ENCODE peak calls at places on chromosomes 5 and 9, in five cellular contexts. H, M, V, W and F are unnamed samples. For H3K27me3, the result is how much of the 10 kb centered on the place peaks cover.

GRCh38 chr5:180175015-180175431 is 34.0 kb downstream of the RASGEF1C start:
- ATAC-seq in W (no peak), V (no peak), H (no peak), M (no peak), F (no peak)

GRCh38 chr5:81773574-81773973 is 22.7 kb upstream of the SSBP2 start:
- ATAC-seq in W (peak), V (no peak), H (no peak), M (no peak), F (peak)

GRCh38 chr9:79661926-79662552 is 90.3 kb downstream of the TLE4 start:
- ATAC-seq in M (no peak), V (no peak), W (no peak), H (no peak), F (no peak)

GRCh38 chr5:61018102-61018501 is 73.1 kb downstream of the NDUFAF2 start:
- ATAC-seq in M (no peak), W (no peak), H (no peak), V (no peak), F (no peak)

GRCh38 chr5:172178301-172179031 is 9.6 kb downstream of the STK10 start:
- ATAC-seq in H (no peak), W (peak), V (peak), M (no peak), F (no peak)

GRCh38 chr5:142852799-142853198 is 82.6 kb downstream of the ARHGAP26 start:
- ATAC-seq in H (no peak), M (no peak), W (peak), V (no peak), F (no peak)

GRCh38 chr5:100464418-100464817 is 70.8 kb upstream of the FAM174A start:
- ATAC-seq in H (no peak), M (no peak), W (no peak), V (no peak), F (no peak)

GRCh38 chr9:3569529-3569928 is 43.7 kb upstream of the RFX3 start:
- ATAC-seq in H (no peak), V (no peak), W (no peak), M (no peak), F (no peak)

GRCh38 chr9:127083598-127083997 is 38.8 kb downstream of the ANGPTL2 start:
- ATAC-seq in W (no peak), M (no peak), V (no peak), H (no peak), F (no peak)

GRCh38 chr5:83563631-83564030 is 92.1 kb downstream of the VCAN start:
- ATAC-seq in V (no peak), H (peak), W (no peak), M (no peak), F (no peak)

GRCh38 chr5:43555895-43556606 is 826 bp downstream of the PAIP1 start:
- ATAC-seq in V (peak), H (peak), M (peak), W (peak), F (peak)

GRCh38 chr5:125179617-125180016 is 433.2 kb upstream of the ZNF608 start:
- ATAC-seq in W (no peak), H (no peak), V (no peak), M (no peak), F (no peak)

GRCh38 chr5:6868170-6868569 is 154.9 kb downstream of the TENT4A start:
- ATAC-seq in H (peak), W (no peak), V (no peak), M (no peak), F (no peak)

GRCh38 chr5:9269024-9269423 is 276.9 kb downstream of the SEMA5A start:
- ATAC-seq in W (no peak), H (no peak), V (no peak), M (no peak), F (no peak)

GRCh38 chr9:34145165-34145564 is 18.7 kb upstream of the DCAF12 start:
- ATAC-seq in W (peak), H (peak), M (no peak), V (peak), F (no peak)

GRCh38 chr9:72149231-72149975 is at the start of gene GDA:
- ATAC-seq in W (no peak), V (peak), H (peak), M (peak), F (no peak)

GRCh38 chr5:81750308-81751008 is 439 bp downstream of the SSBP2 start:
- ATAC-seq in V (peak), M (no peak), W (no peak), H (peak), F (peak)

GRCh38 chr5:54930736-54931135 is 54.7 kb downstream of the ESM1 start:
- ATAC-seq in M (no peak), W (no peak), V (no peak), H (no peak), F (no peak)

GRCh38 chr5:146682899-146683298 is 166.9 kb upstream of the GPR151 start:
- ATAC-seq in M (no peak), H (no peak), V (no peak), W (no peak), F (no peak)

GRCh38 chr5:15850939-15851341 is 328.7 kb downstream of the MARCHF11 start:
- ATAC-seq in V (no peak), H (no peak), W (no peak), M (no peak), F (peak)

GRCh38 chr9:113388833-113389232 is 12.0 kb upstream of the HDHD3 start:
- ATAC-seq in W (no peak), H (no peak), M (no peak), V (no peak), F (no peak)

GRCh38 chr5:11547730-11548129 is 356.5 kb downstream of the CTNND2 start:
- ATAC-seq in W (no peak), V (no peak), M (no peak), H (no peak), F (no peak)

GRCh38 chr5:10329808-10330481 is 22.2 kb upstream of the CMBL start:
- ATAC-seq in W (no peak), V (no peak), M (peak), H (no peak), F (peak)

GRCh38 chr9:81666123-81666522 is 23.2 kb downstream of the TLE1 start:
- ATAC-seq in M (no peak), W (no peak), V (no peak), H (no peak), F (no peak)

GRCh38 chr5:157665467-157666085 is 5.8 kb upstream of the C5orf52 start:
- ATAC-seq in M (no peak), H (no peak), V (no peak), W (no peak), F (no peak)

GRCh38 chr9:128503870-128504269 is 649 bp upstream of the GLE1 start:
- ATAC-seq in W (peak), V (peak), M (no peak), H (no peak), F (no peak)

GRCh38 chr5:30926181-30926580 is 267.3 kb upstream of the CDH6 start:
- ATAC-seq in H (no peak), V (no peak), M (no peak), W (no peak), F (no peak)

GRCh38 chr5:147979761-147980160 is 73.4 kb upstream of the C5orf46 start:
- ATAC-seq in W (no peak), V (no peak), M (no peak), H (no peak), F (no peak)

GRCh38 chr5:66621146-66621545 is 25.0 kb downstream of the MAST4 start:
- ATAC-seq in V (no peak), H (no peak), M (no peak), W (no peak), F (no peak)

GRCh38 chr5:21678526-21678925 is 1174.6 kb downstream of the CDH12 start:
- ATAC-seq in V (no peak), W (no peak), H (no peak), M (no peak), F (no peak)

GRCh38 chr5:21681906-21682305 is 1171.2 kb downstream of the CDH12 start:
- ATAC-seq in V (no peak), W (no peak), H (no peak), M (no peak), F (no peak)

GRCh38 chr5:21685016-21685415 is 1168.1 kb downstream of the CDH12 start:
- ATAC-seq in W (no peak), M (no peak), V (no peak), H (no peak), F (no peak)

GRCh38 chr5:21680661-21681060 is 1172.5 kb downstream of the CDH12 start:
- ATAC-seq in W (no peak), M (no peak), V (no peak), H (no peak), F (no peak)

GRCh38 chr5:21680196-21680595 is 1172.9 kb downstream of the CDH12 start:
- ATAC-seq in M (no peak), W (no peak), H (no peak), V (no peak), F (no peak)
- TF ChIP-seq EP300 in M (no peak), W (no peak), H (no peak), V (no peak), F (no peak)

GRCh38 chr5:97121848-97122247 is 20.6 kb downstream of the LIX1 start:
- ATAC-seq in M (no peak), W (no peak), V (no peak), H (no peak), F (no peak)

GRCh38 chr5:97127727-97128126 is 14.7 kb downstream of the LIX1 start:
- ATAC-seq in V (no peak), M (no peak), W (no peak), H (no peak), F (no peak)

GRCh38 chr5:97124335-97124734 is 18.1 kb downstream of the LIX1 start:
- ATAC-seq in H (no peak), W (no peak), M (no peak), V (no peak), F (no peak)

GRCh38 chr5:97125125-97125683 is 17.2 kb downstream of the LIX1 start:
- ATAC-seq in W (no peak), V (no peak), H (no peak), M (no peak), F (no peak)
- H3K27me3 ChIP-seq in W (under half), V (under half), H (under half), M (under half), F (under half)

GRCh38 chr5:44638286-44638869 is 170.4 kb upstream of the MRPS30 start:
- ATAC-seq in W (no peak), M (no peak), V (no peak), H (peak), F (no peak)
- TF ChIP-seq EP300 in W (no peak), M (no peak), V (no peak), H (no peak), F (no peak)

DNA sequence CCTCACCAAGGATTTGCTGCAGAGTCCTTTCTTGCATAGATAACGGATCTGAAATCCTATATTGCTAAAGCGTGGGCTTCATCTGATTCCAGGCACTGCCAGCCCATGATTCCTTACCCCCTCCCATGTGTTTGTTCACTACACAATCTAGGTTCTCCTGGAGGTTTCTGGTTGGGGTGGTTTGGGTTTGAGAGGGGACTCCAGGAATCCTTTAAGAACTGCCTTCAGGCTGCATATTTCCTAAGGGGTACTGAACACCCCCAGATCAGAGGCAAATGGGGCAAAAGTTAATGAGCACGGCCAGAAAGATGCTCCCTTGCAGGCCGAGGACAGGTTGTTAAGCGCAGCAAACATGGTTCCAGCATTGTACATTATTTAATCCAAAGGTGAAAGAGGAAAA is 9.8 kb downstream of the NR2F1 start:
- ATAC-seq in H (no peak), W (no peak), V (no peak), M (no peak), F (no peak)
- H3K27me3 ChIP-seq in H (under half), W (under half), V (under half), M (under half), F (under half)

GRCh38 chr9:11743356-11743755 is 949.8 kb upstream of the TYRP1 start:
- ATAC-seq in H (no peak), W (no peak), M (no peak), V (no peak), F (no peak)
- TF ChIP-seq EP300 in H (no peak), W (no peak), M (no peak), V (no peak), F (no peak)

DNA sequence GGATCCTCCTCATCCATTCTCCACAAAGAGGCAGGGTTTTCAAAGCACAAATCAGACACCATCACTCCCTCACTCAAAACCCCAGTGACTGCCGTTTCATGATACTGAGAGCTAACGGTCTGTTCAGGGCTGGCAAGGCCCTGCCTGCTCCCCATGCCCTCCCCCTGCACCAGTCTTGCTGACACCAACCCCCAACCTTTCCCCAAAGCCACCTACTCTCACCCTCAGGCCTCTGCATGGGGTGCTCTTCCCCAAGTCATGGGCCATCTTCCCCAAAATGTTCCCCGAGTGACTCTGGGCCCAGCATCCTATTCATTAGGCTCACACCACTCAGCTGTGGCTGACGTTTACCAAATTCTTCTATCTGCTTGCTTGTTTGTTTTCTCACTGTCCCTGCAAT is 21.7 kb upstream of the OLFM1 start:
- ATAC-seq in W (no peak), H (no peak), M (no peak), V (no peak), F (no peak)
- H3K27me3 ChIP-seq in W (under half), H (under half), M (under half), V (under half), F (half or more)

GRCh38 chr5:145521066-145521465 is 314.1 kb downstream of the PRELID2 start:
- ATAC-seq in V (no peak), M (no peak), W (no peak), H (no peak), F (no peak)
- TF ChIP-seq EP300 in V (no peak), M (no peak), W (no peak), H (no peak), F (no peak)

DNA sequence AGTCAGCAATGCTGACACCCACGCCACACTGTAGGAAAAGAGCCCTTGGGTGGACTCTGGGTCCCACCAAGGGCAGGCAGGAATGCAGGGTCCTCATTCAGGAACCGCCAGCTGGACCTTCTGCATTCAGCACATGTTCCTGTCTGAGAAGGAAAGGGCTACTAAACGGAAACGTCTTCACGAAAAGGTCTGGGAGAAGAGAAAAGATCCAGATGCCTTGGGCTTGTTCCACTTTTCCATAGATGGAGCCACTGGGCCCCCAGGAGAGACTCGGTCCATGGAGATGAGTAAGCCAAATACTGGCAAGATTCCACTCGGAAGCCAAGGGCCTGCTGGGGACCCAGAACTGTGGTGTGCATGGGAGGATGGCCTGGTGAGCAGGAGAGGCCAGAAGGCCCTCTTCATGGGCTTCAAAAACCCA is 38.4 kb downstream of the LHFPL2 start:
- ATAC-seq in V (no peak), H (no peak), W (no peak), M (peak), F (peak)
- H3K27me3 ChIP-seq in V (under half), H (under half), W (under half), M (under half), F (under half)

GRCh38 chr5:73565969-73566547 is 515 bp downstream of the UTP15 start:
- ATAC-seq in M (no peak), H (peak), V (peak), W (peak), F (no peak)

GRCh38 chr5:73564644-73565165 is 734 bp downstream of the ANKRA2 start:
- ATAC-seq in H (peak), M (peak), W (peak), V (peak), F (no peak)

GRCh38 chr5:73564018-73564417 is 1.4 kb downstream of the ANKRA2 start:
- ATAC-seq in W (peak), V (no peak), M (no peak), H (no peak), F (no peak)

DNA sequence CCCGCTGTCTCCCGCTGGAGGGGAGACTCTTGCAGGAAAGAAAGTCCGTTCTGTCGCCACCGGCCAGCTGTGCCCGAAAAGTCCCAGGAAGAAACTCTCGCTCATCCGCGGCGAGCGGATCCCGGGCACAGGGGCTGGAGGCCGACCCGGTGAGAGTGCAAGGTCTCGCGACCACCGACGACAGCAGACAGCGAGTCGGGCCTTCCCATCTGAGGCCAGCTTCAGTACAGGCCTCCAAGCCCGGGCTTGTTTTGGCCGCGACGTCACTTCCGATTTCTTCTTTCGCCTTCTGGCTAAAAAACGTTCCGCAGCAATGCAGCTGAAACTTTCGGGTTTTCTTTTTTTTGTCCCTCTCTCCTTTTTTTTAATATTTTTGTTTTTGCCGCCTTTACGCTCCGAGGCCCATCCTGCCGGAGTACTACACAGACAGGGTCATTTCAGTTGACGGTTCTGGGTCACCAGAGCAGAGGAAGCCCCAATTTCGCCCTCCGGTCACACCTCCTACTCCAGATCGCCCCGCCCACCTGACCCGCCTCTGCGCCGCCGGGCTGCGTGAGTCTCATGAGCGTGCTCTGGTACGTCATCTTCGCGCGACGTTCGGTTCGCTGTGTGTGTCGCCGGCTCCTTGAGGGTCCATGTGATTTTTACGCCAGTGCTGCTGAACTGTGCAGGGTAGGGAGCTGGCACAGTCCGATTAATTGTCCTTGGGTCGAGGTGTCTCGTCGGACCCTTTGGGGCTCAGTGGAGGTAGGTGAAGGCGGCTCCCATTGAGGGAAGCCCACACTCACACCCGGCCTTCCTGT is at the start of the genes ANKRA2 and UTP15:
- ATAC-seq in W (peak), M (peak), H (peak), V (peak), F (peak)
- TF ChIP-seq EP300 in W (no peak), M (peak), H (no peak), V (no peak), F (no peak)